ENCODE peak calls at places on chromosomes 11 and 22, in nine cellular contexts. B is nucleus accumbens, R is MCF 10A, P is H7, I is kidney glomerular epithelial cell, A is NCI-H1048, X is substantia nigra, Y is GM10248, Q is ureter. W is an unnamed sample.

GRCh38 chr11:518463-519202 is 11.6 kb upstream of the RNH1 start:
- DNase-seq in B (no peak), R (peak), P (peak), I (peak), A (peak), X (no peak), Y (peak), Q (peak), W (peak)

GRCh38 chr11:132586801-132587200 is 945.5 kb downstream of the OPCML start:
- DNase-seq in B (no peak), R (no peak), P (no peak), I (no peak), A (no peak), X (no peak), Y (no peak), Q (no peak), W (no peak)

GRCh38 chr11:96037267-96037990 is 113.5 kb upstream of the MTMR2 start:
- DNase-seq in B (no peak), R (peak), P (peak), I (peak), A (no peak), X (no peak), Y (no peak), Q (no peak), W (peak)

GRCh38 chr11:132962026-132962425 is 570.3 kb downstream of the OPCML start:
- DNase-seq in B (peak), R (no peak), P (no peak), I (peak), A (no peak), X (no peak), Y (no peak), Q (no peak), W (peak)

GRCh38 chr11:134339756-134340155 is 8.0 kb downstream of the GLB1L2 start:
- DNase-seq in B (no peak), R (peak), P (peak), I (no peak), A (no peak), X (no peak), Y (no peak), Q (no peak), W (no peak)

GRCh38 chr11:87743002-87743401 is 432.2 kb downstream of the RAB38 start:
- DNase-seq in B (no peak), R (peak), P (peak), I (no peak), A (no peak), X (no peak), Y (no peak), Q (no peak), W (no peak)

GRCh38 chr11:17612221-17613188 is 65.4 kb downstream of the OTOG start:
- DNase-seq in B (no peak), R (no peak), P (no peak), I (no peak), A (no peak), X (no peak), Y (no peak), Q (no peak), W (no peak)

GRCh38 chr22:48740086-48740730 is 1087.5 kb downstream of the BRD1 start:
- DNase-seq in B (no peak), R (no peak), P (no peak), I (no peak), A (no peak), X (no peak), Y (no peak), Q (no peak), W (no peak)

GRCh38 chr11:65077466-65077865 is 6.4 kb downstream of the CDCA5 start:
- DNase-seq in B (no peak), R (no peak), P (no peak), I (no peak), A (no peak), X (no peak), Y (no peak), Q (no peak), W (no peak)

GRCh38 chr11:65293909-65294381 is 20.7 kb upstream of the CDC42EP2 start:
- DNase-seq in B (no peak), R (no peak), P (no peak), I (no peak), A (no peak), X (no peak), Y (no peak), Q (no peak), W (no peak)

GRCh38 chr11:45087301-45087700 is 59.1 kb upstream of the PRDM11 start:
- DNase-seq in B (no peak), R (no peak), P (no peak), I (no peak), A (no peak), X (no peak), Y (no peak), Q (no peak), W (no peak)

GRCh38 chr11:66157182-66157864 is 87.3 kb downstream of the PACS1 start:
- DNase-seq in B (no peak), R (no peak), P (no peak), I (no peak), A (no peak), X (no peak), Y (peak), Q (no peak), W (no peak)

GRCh38 chr11:117808768-117809167 is 11.8 kb upstream of the DSCAML1 start:
- DNase-seq in B (no peak), R (no peak), P (no peak), I (no peak), A (no peak), X (no peak), Y (no peak), Q (no peak), W (peak)

GRCh38 chr11:92035488-92035887 is 189.1 kb upstream of the FAT3 start:
- DNase-seq in B (no peak), R (peak), P (no peak), I (no peak), A (no peak), X (no peak), Y (no peak), Q (no peak), W (peak)

GRCh38 chr11:127843483-127844396 is 743.6 kb downstream of the ETS1 start:
- DNase-seq in B (peak), R (peak), P (peak), I (peak), A (peak), X (peak), Y (peak), Q (peak), W (peak)

GRCh38 chr22:36493690-36494110 is 12.3 kb upstream of the TXN2 start:
- DNase-seq in B (no peak), R (no peak), P (no peak), I (no peak), A (no peak), X (no peak), Y (peak), Q (no peak), W (no peak)

GRCh38 chr11:63639195-63639832 is 25.1 kb upstream of the PLAAT3 start:
- DNase-seq in B (no peak), R (no peak), P (no peak), I (no peak), A (no peak), X (no peak), Y (no peak), Q (no peak), W (no peak)

GRCh38 chr11:104572279-104572678 is 326.0 kb downstream of the CASP12 start:
- DNase-seq in B (no peak), R (peak), P (no peak), I (no peak), A (no peak), X (no peak), Y (no peak), Q (no peak), W (peak)

GRCh38 chr11:69702769-69703510 is 882 bp downstream of the FGF19 start:
- DNase-seq in B (no peak), R (no peak), P (peak), I (no peak), A (no peak), X (no peak), Y (no peak), Q (no peak), W (no peak)

GRCh38 chr11:33723238-33723881 is 12.9 kb downstream of the CD59 start:
- DNase-seq in B (no peak), R (peak), P (no peak), I (peak), A (no peak), X (no peak), Y (no peak), Q (no peak), W (peak)

GRCh38 chr11:79054636-79055035 is 386.2 kb downstream of the TENM4 start:
- DNase-seq in B (no peak), R (no peak), P (no peak), I (peak), A (no peak), X (no peak), Y (no peak), Q (no peak), W (peak)

GRCh38 chr11:87356428-87356827 is 318.7 kb downstream of the TMEM135 start:
- DNase-seq in B (no peak), R (no peak), P (no peak), I (no peak), A (no peak), X (no peak), Y (no peak), Q (no peak), W (no peak)

GRCh38 chr11:117143390-117143789 is 697 bp upstream of the PAFAH1B2 start:
- DNase-seq in B (peak), R (peak), P (peak), I (peak), A (no peak), X (no peak), Y (peak), Q (no peak), W (peak)

GRCh38 chr22:20494978-20495860 is at the start of gene KLHL22:
- DNase-seq in B (peak), R (peak), P (peak), I (peak), A (no peak), X (peak), Y (no peak), Q (peak), W (peak)

GRCh38 chr22:23219787-23220484 is 39.6 kb downstream of the BCR start:
- DNase-seq in B (peak), R (peak), P (no peak), I (peak), A (no peak), X (no peak), Y (peak), Q (no peak), W (peak)

GRCh38 chr11:59273008-59273841 is 60.5 kb upstream of the MPEG1 start:
- DNase-seq in B (no peak), R (no peak), P (no peak), I (no peak), A (no peak), X (no peak), Y (peak), Q (no peak), W (no peak)

W was measured in mammary epithelial cell.